ENCODE peak calls at places on chromosome 16, in six cellular contexts. One of them, this sample, is unnamed.

GRCh38 chr16:12917653-12918052 is 16.3 kb downstream of the SHISA9 start:
- DNase-seq in GM23338: peak
- DNase-seq in esophagus squamous epithelium: no peak
- DNase-seq in brain microvascular endothelial cell: no peak
- DNase-seq in Peyer's patch: no peak
- DNase-seq in left ventricle myocardium inferior: no peak
- DNase-seq in this sample: no peak

GRCh38 chr16:80107900-80108299 is 432.9 kb upstream of the DYNLRB2 start:
- DNase-seq in GM23338: no peak
- DNase-seq in esophagus squamous epithelium: no peak
- DNase-seq in brain microvascular endothelial cell: no peak
- DNase-seq in Peyer's patch: no peak
- DNase-seq in left ventricle myocardium inferior: no peak
- DNase-seq in this sample: no peak

GRCh38 chr16:57826706-57827625 is 24.7 kb upstream of the KIFC3 start:
- DNase-seq in GM23338: no peak
- DNase-seq in esophagus squamous epithelium: no peak
- DNase-seq in brain microvascular endothelial cell: no peak
- DNase-seq in Peyer's patch: no peak
- DNase-seq in left ventricle myocardium inferior: peak
- DNase-seq in this sample: no peak

GRCh38 chr16:52581530-52581929 is 34.6 kb upstream of the TOX3 start:
- DNase-seq in GM23338: peak
- DNase-seq in esophagus squamous epithelium: no peak
- DNase-seq in brain microvascular endothelial cell: no peak
- DNase-seq in Peyer's patch: no peak
- DNase-seq in left ventricle myocardium inferior: no peak
- DNase-seq in this sample: no peak

GRCh38 chr16:76959166-76959565 is 231.8 kb upstream of the MON1B start:
- DNase-seq in GM23338: no peak
- DNase-seq in esophagus squamous epithelium: no peak
- DNase-seq in brain microvascular endothelial cell: no peak
- DNase-seq in Peyer's patch: no peak
- DNase-seq in left ventricle myocardium inferior: no peak
- DNase-seq in this sample: no peak

GRCh38 chr16:106623-107324 is 28.7 kb downstream of the MPG start:
- DNase-seq in GM23338: peak
- DNase-seq in esophagus squamous epithelium: no peak
- DNase-seq in brain microvascular endothelial cell: peak
- DNase-seq in Peyer's patch: peak
- DNase-seq in left ventricle myocardium inferior: no peak
- DNase-seq in this sample: peak

GRCh38 chr16:78184554-78185183 is 85.2 kb downstream of the WWOX start:
- DNase-seq in GM23338: no peak
- DNase-seq in esophagus squamous epithelium: no peak
- DNase-seq in brain microvascular endothelial cell: peak
- DNase-seq in Peyer's patch: no peak
- DNase-seq in left ventricle myocardium inferior: no peak
- DNase-seq in this sample: no peak

GRCh38 chr16:64983983-64984382 is 137.9 kb downstream of the CDH11 start:
- DNase-seq in GM23338: peak
- DNase-seq in esophagus squamous epithelium: no peak
- DNase-seq in brain microvascular endothelial cell: peak
- DNase-seq in Peyer's patch: no peak
- DNase-seq in left ventricle myocardium inferior: no peak
- DNase-seq in this sample: peak

GRCh38 chr16:76639685-76640289 is 362.6 kb downstream of the CNTNAP4 start:
- DNase-seq in GM23338: peak
- DNase-seq in esophagus squamous epithelium: no peak
- DNase-seq in brain microvascular endothelial cell: no peak
- DNase-seq in Peyer's patch: no peak
- DNase-seq in left ventricle myocardium inferior: no peak
- DNase-seq in this sample: peak

GRCh38 chr16:86894925-86895324 is 316.6 kb downstream of the FOXL1 start:
- DNase-seq in GM23338: no peak
- DNase-seq in esophagus squamous epithelium: no peak
- DNase-seq in brain microvascular endothelial cell: no peak
- DNase-seq in Peyer's patch: no peak
- DNase-seq in left ventricle myocardium inferior: no peak
- DNase-seq in this sample: no peak

GRCh38 chr16:70746040-70746707 is 54.8 kb downstream of the VAC14 start:
- DNase-seq in GM23338: no peak
- DNase-seq in esophagus squamous epithelium: no peak
- DNase-seq in brain microvascular endothelial cell: peak
- DNase-seq in Peyer's patch: peak
- DNase-seq in left ventricle myocardium inferior: peak
- DNase-seq in this sample: peak

GRCh38 chr16:54677551-54677950 is 253.1 kb upstream of the IRX5 start:
- DNase-seq in GM23338: no peak
- DNase-seq in esophagus squamous epithelium: no peak
- DNase-seq in brain microvascular endothelial cell: no peak
- DNase-seq in Peyer's patch: no peak
- DNase-seq in left ventricle myocardium inferior: no peak
- DNase-seq in this sample: no peak

GRCh38 chr16:685967-686366 is 1.8 kb upstream of the JMJD8 start:
- DNase-seq in GM23338: peak
- DNase-seq in esophagus squamous epithelium: no peak
- DNase-seq in brain microvascular endothelial cell: no peak
- DNase-seq in Peyer's patch: no peak
- DNase-seq in left ventricle myocardium inferior: no peak
- DNase-seq in this sample: peak

GRCh38 chr16:678858-679807 is 1.1 kb upstream of the STUB1 start:
- DNase-seq in GM23338: peak
- DNase-seq in esophagus squamous epithelium: no peak
- DNase-seq in brain microvascular endothelial cell: no peak
- DNase-seq in Peyer's patch: peak
- DNase-seq in left ventricle myocardium inferior: peak
- DNase-seq in this sample: peak

GRCh38 chr16:59210955-59211541 is 476.9 kb upstream of the GOT2 start:
- DNase-seq in GM23338: peak
- DNase-seq in esophagus squamous epithelium: no peak
- DNase-seq in brain microvascular endothelial cell: peak
- DNase-seq in Peyer's patch: no peak
- DNase-seq in left ventricle myocardium inferior: no peak
- DNase-seq in this sample: peak

GRCh38 chr16:9408297-9408696 is 316.9 kb downstream of the HAPSTR1 start:
- DNase-seq in GM23338: no peak
- DNase-seq in esophagus squamous epithelium: no peak
- DNase-seq in brain microvascular endothelial cell: no peak
- DNase-seq in Peyer's patch: no peak
- DNase-seq in left ventricle myocardium inferior: no peak
- DNase-seq in this sample: no peak

GRCh38 chr16:79697562-79698112 is 97.1 kb upstream of the MAF start:
- DNase-seq in GM23338: no peak
- DNase-seq in esophagus squamous epithelium: no peak
- DNase-seq in brain microvascular endothelial cell: no peak
- DNase-seq in Peyer's patch: no peak
- DNase-seq in left ventricle myocardium inferior: no peak
- DNase-seq in this sample: no peak

GRCh38 chr16:25614836-25615235 is 76.9 kb upstream of the HS3ST4 start:
- DNase-seq in GM23338: no peak
- DNase-seq in esophagus squamous epithelium: no peak
- DNase-seq in brain microvascular endothelial cell: no peak
- DNase-seq in Peyer's patch: no peak
- DNase-seq in left ventricle myocardium inferior: no peak
- DNase-seq in this sample: no peak

GRCh38 chr16:22217890-22218730 is 12.0 kb downstream of the EEF2K start:
- DNase-seq in GM23338: peak
- DNase-seq in esophagus squamous epithelium: no peak
- DNase-seq in brain microvascular endothelial cell: no peak
- DNase-seq in Peyer's patch: peak
- DNase-seq in left ventricle myocardium inferior: peak
- DNase-seq in this sample: no peak

GRCh38 chr16:65916995-65917394 is 449.5 kb upstream of the CDH5 start:
- DNase-seq in GM23338: peak
- DNase-seq in esophagus squamous epithelium: no peak
- DNase-seq in brain microvascular endothelial cell: no peak
- DNase-seq in Peyer's patch: no peak
- DNase-seq in left ventricle myocardium inferior: no peak
- DNase-seq in this sample: no peak

GRCh38 chr16:77298638-77299360 is 99.6 kb downstream of the SYCE1L start:
- DNase-seq in GM23338: no peak
- DNase-seq in esophagus squamous epithelium: no peak
- DNase-seq in brain microvascular endothelial cell: peak
- DNase-seq in Peyer's patch: no peak
- DNase-seq in left ventricle myocardium inferior: no peak
- DNase-seq in this sample: peak

GRCh38 chr16:81823111-81823510 is 44.0 kb downstream of the PLCG2 start:
- DNase-seq in GM23338: no peak
- DNase-seq in esophagus squamous epithelium: no peak
- DNase-seq in brain microvascular endothelial cell: no peak
- DNase-seq in Peyer's patch: peak
- DNase-seq in left ventricle myocardium inferior: peak
- DNase-seq in this sample: no peak
- H3K4me3 ChIP-seq in GM23338: no peak
- H3K4me3 ChIP-seq in esophagus squamous epithelium: no peak
- H3K4me3 ChIP-seq in brain microvascular endothelial cell: no peak
- H3K4me3 ChIP-seq in Peyer's patch: no peak
- H3K4me3 ChIP-seq in left ventricle myocardium inferior: no peak
- H3K4me3 ChIP-seq in this sample: no peak

DNA sequence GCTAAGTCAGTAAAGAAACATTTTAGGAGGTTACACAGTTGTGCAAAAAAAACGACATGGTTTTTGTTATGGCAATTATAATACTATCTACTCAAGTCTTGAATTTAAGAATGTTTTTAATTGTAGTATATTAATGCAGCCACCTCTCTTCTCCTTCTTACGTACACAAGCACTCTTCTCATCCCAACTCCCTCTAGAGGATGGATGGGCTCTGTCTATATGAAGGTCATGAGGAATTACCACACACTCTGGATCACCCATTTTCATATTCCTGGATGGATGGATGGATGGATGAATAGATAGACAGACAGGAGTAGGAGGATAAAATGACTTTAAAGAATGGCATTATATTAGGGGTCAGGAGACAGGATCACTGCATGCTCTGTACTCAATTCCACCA is 120.0 kb downstream of the PHKB start:
- DNase-seq in GM23338: peak
- DNase-seq in esophagus squamous epithelium: no peak
- DNase-seq in brain microvascular endothelial cell: no peak
- DNase-seq in Peyer's patch: no peak
- DNase-seq in left ventricle myocardium inferior: no peak
- DNase-seq in this sample: no peak
- TF ChIP-seq CTCF in GM23338: peak
- TF ChIP-seq CTCF in esophagus squamous epithelium: no peak
- TF ChIP-seq CTCF in brain microvascular endothelial cell: peak
- TF ChIP-seq CTCF in Peyer's patch: no peak
- TF ChIP-seq CTCF in left ventricle myocardium inferior: peak
- TF ChIP-seq CTCF in this sample: no peak

GRCh38 chr16:4059969-4060368 is 56.3 kb downstream of the ADCY9 start:
- DNase-seq in GM23338: no peak
- DNase-seq in esophagus squamous epithelium: no peak
- DNase-seq in brain microvascular endothelial cell: no peak
- DNase-seq in Peyer's patch: no peak
- DNase-seq in left ventricle myocardium inferior: no peak
- DNase-seq in this sample: peak

GRCh38 chr16:4062212-4062802 is 53.9 kb downstream of the ADCY9 start:
- DNase-seq in GM23338: no peak
- DNase-seq in esophagus squamous epithelium: no peak
- DNase-seq in brain microvascular endothelial cell: no peak
- DNase-seq in Peyer's patch: no peak
- DNase-seq in left ventricle myocardium inferior: no peak
- DNase-seq in this sample: no peak

GRCh38 chr16:4067262-4068001 is 48.8 kb downstream of the ADCY9 start:
- DNase-seq in GM23338: no peak
- DNase-seq in esophagus squamous epithelium: no peak
- DNase-seq in brain microvascular endothelial cell: no peak
- DNase-seq in Peyer's patch: no peak
- DNase-seq in left ventricle myocardium inferior: no peak
- DNase-seq in this sample: peak

GRCh38 chr16:4060823-4061222 is 55.4 kb downstream of the ADCY9 start:
- DNase-seq in GM23338: no peak
- DNase-seq in esophagus squamous epithelium: no peak
- DNase-seq in brain microvascular endothelial cell: no peak
- DNase-seq in Peyer's patch: no peak
- DNase-seq in left ventricle myocardium inferior: no peak
- DNase-seq in this sample: peak

GRCh38 chr16:4064950-4065352 is 51.3 kb downstream of the ADCY9 start:
- DNase-seq in GM23338: no peak
- DNase-seq in esophagus squamous epithelium: no peak
- DNase-seq in brain microvascular endothelial cell: no peak
- DNase-seq in Peyer's patch: no peak
- DNase-seq in left ventricle myocardium inferior: no peak
- DNase-seq in this sample: no peak
- H3K4me3 ChIP-seq in GM23338: no peak
- H3K4me3 ChIP-seq in esophagus squamous epithelium: no peak
- H3K4me3 ChIP-seq in brain microvascular endothelial cell: no peak
- H3K4me3 ChIP-seq in Peyer's patch: peak
- H3K4me3 ChIP-seq in left ventricle myocardium inferior: peak
- H3K4me3 ChIP-seq in this sample: no peak

DNA sequence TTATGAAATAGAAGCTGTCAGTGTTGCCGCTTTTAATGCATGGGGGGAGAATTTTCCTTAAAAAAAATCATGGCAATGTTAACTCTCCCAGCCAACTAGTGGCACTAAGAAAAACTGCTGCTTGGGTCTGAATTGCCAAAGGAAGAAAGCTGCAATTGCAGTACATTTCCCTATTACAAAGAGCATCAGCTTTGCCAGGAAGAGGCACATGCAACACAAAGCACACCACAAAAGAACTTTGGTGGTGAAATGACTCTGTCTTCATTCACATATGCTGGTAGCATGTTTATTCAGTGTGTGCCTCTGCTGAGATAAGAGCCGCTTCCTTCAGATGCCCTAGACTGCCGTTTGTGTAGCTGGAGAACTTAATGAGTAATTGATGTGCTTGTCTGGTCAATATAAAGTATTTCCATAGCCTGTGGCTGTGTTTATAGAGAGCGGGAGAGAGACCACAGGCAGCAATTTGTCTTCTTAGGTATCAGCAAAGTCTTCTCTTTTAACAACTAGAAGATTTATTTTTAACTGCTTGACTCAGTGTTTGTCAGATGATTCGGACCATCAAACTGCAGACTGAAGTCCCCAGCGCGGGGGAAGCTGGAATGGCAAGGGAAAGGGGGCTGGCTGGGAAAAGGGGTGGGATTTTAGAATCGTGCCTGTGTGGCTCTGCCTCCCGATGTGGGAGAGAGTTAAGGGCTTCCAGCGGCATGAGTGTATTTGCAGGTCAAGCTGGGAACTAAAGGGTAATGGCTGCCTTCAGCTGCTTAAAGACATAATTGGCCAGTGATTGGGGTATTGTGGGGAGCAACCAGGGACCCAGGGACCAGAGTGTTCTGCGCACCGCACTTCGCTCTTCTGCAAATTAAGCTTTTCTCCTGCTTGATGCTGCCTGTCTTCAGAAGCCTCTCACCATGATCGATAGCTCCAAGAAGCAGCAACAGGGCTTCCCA is 115.2 kb downstream of the MRTFB start:
- DNase-seq in GM23338: peak
- DNase-seq in esophagus squamous epithelium: no peak
- DNase-seq in brain microvascular endothelial cell: peak
- DNase-seq in Peyer's patch: no peak
- DNase-seq in left ventricle myocardium inferior: peak
- DNase-seq in this sample: peak
- TF ChIP-seq CTCF in GM23338: peak
- TF ChIP-seq CTCF in esophagus squamous epithelium: peak
- TF ChIP-seq CTCF in brain microvascular endothelial cell: peak
- TF ChIP-seq CTCF in Peyer's patch: peak
- TF ChIP-seq CTCF in left ventricle myocardium inferior: peak
- TF ChIP-seq CTCF in this sample: peak